ENCODE peak calls at places on chromosomes 2 and 18, in five cellular contexts. F is stomach; K is upper lobe of left lung; T is activated T-helper 1 cell treated with Interleukin-2 at 50 U/mL for 16 hours; L is effector CD4-positive, alpha-beta T cell. Z is an unnamed sample.

GRCh38 chr2:144430722-144431163 is 89.2 kb downstream of the ZEB2 start:
- DNase-seq in T (no peak), K (no peak), L (no peak), F (no peak), Z (no peak)

GRCh38 chr18:63317982-63318881 is 1.3 kb downstream of the BCL2 start:
- DNase-seq in T (peak), L (peak), F (peak), K (peak), Z (peak)

GRCh38 chr18:23226930-23227728 is 91.8 kb downstream of the CABLES1 start:
- DNase-seq in F (no peak), T (no peak), L (no peak), K (no peak), Z (peak)

GRCh38 chr2:46363535-46364170 is 66.4 kb downstream of the EPAS1 start:
- DNase-seq in T (no peak), K (no peak), F (no peak), L (no peak), Z (no peak)

GRCh38 chr2:99710720-99711612 is 221.1 kb upstream of the REV1 start:
- DNase-seq in K (no peak), F (no peak), L (no peak), T (no peak), Z (no peak)

GRCh38 chr2:42168459-42169099 is 574 bp upstream of the EML4 start:
- DNase-seq in F (no peak), K (no peak), L (no peak), T (no peak), Z (no peak)

GRCh38 chr2:69559696-69560482 is 83.7 kb downstream of the AAK1 start:
- DNase-seq in T (no peak), F (no peak), K (no peak), L (no peak), Z (no peak)

GRCh38 chr2:26843041-26843440 is 4.9 kb upstream of the DPYSL5 start:
- DNase-seq in F (no peak), T (no peak), L (no peak), K (no peak), Z (no peak)

GRCh38 chr2:206869824-206870495 is 69.4 kb upstream of the CPO start:
- DNase-seq in K (no peak), T (no peak), L (no peak), F (no peak), Z (no peak)

GRCh38 chr2:218149865-218150264 is 16.9 kb downstream of the CXCR1 start:
- DNase-seq in K (no peak), L (no peak), T (no peak), F (no peak), Z (no peak)

GRCh38 chr18:49764032-49764431 is 49.3 kb downstream of the ACAA2 start:
- DNase-seq in L (no peak), T (no peak), K (peak), F (no peak), Z (no peak)

GRCh38 chr2:197498937-197499593 is 575 bp downstream of the HSPD1 start:
- DNase-seq in L (peak), F (peak), K (peak), T (peak), Z (peak)

GRCh38 chr2:203678971-203679370 is 27.5 kb upstream of the CD28 start:
- DNase-seq in K (no peak), L (no peak), T (no peak), F (no peak), Z (no peak)

GRCh38 chr18:35672897-35673296 is 91.4 kb downstream of the GALNT1 start:
- DNase-seq in T (no peak), F (no peak), L (no peak), K (no peak), Z (no peak)

GRCh38 chr2:84395819-84396218 is 63.3 kb downstream of the SUCLG1 start:
- DNase-seq in L (no peak), F (no peak), K (no peak), T (no peak), Z (no peak)

GRCh38 chr2:205957452-205958154 is 128.4 kb downstream of the INO80D start:
- DNase-seq in L (no peak), T (no peak), K (no peak), F (no peak), Z (no peak)

GRCh38 chr2:8737571-8738175 is 55.8 kb downstream of the ID2 start:
- DNase-seq in K (no peak), F (no peak), T (no peak), L (no peak), Z (no peak)

GRCh38 chr2:81195774-81196382 is 891.3 kb upstream of the LRRTM1 start:
- DNase-seq in K (peak), L (no peak), F (no peak), T (no peak), Z (no peak)

GRCh38 chr2:198325359-198325758 is 521.0 kb downstream of the PLCL1 start:
- DNase-seq in L (no peak), F (no peak), T (no peak), K (no peak), Z (no peak)

GRCh38 chr18:70499218-70499691 is 210.4 kb downstream of the SOCS6 start:
- DNase-seq in L (no peak), F (no peak), K (peak), T (no peak), Z (no peak)

GRCh38 chr2:29817846-29818680 is 103.3 kb downstream of the ALK start:
- DNase-seq in F (no peak), L (no peak), T (no peak), K (peak), Z (no peak)

GRCh38 chr18:4200399-4200798 is 254.7 kb downstream of the DLGAP1 start:
- DNase-seq in F (no peak), K (no peak), T (no peak), L (no peak), Z (no peak)

GRCh38 chr2:158359846-158360245 is 96.7 kb downstream of the CCDC148 start:
- DNase-seq in K (no peak), T (no peak), F (no peak), L (no peak), Z (no peak)

GRCh38 chr2:164522561-164522981 is 98.7 kb downstream of the GRB14 start:
- DNase-seq in L (no peak), K (no peak), T (no peak), F (no peak), Z (no peak)

Z was measured in suprapubic skin.